ENCODE peak calls at places on chromosome 11, in six cellular contexts. U is fibroblast of mammary gland, G is GM23338, A is BE2C, R is fibroblast of pulmonary artery, Y is astrocyte of the cerebellum. Z is an unnamed sample.

GRCh38 chr11:126585388-126586302 is 230.2 kb downstream of the ST3GAL4 start:
- DNase-seq in U (peak), G (peak), A (peak), R (peak), Y (peak), Z (peak)

GRCh38 chr11:128902515-128903066 is 11.4 kb downstream of the KCNJ5 start:
- DNase-seq in U (peak), G (peak), A (no peak), R (peak), Y (no peak), Z (peak)

GRCh38 chr11:9269492-9270030 is 4.4 kb upstream of the DENND5A start:
- DNase-seq in U (peak), G (no peak), A (no peak), R (peak), Y (no peak), Z (no peak)

GRCh38 chr11:72037554-72038311 is 39.0 kb downstream of the IL18BP start:
- DNase-seq in U (peak), G (no peak), A (no peak), R (no peak), Y (no peak), Z (no peak)

GRCh38 chr11:32173435-32173834 is 82.6 kb downstream of the RCN1 start:
- DNase-seq in U (peak), G (peak), A (peak), R (peak), Y (peak), Z (peak)

GRCh38 chr11:94149435-94149834 is 20.8 kb downstream of the PANX1 start:
- DNase-seq in U (peak), G (no peak), A (no peak), R (peak), Y (peak), Z (no peak)

GRCh38 chr11:59012942-59013256 is 73.2 kb upstream of the GLYATL1B start:
- DNase-seq in U (no peak), G (no peak), A (no peak), R (no peak), Y (no peak), Z (no peak)

GRCh38 chr11:32326522-32326921 is 108.8 kb downstream of the WT1 start:
- DNase-seq in U (no peak), G (no peak), A (no peak), R (peak), Y (no peak), Z (no peak)

GRCh38 chr11:22203281-22203680 is 10.4 kb downstream of the ANO5 start:
- DNase-seq in U (no peak), G (no peak), A (no peak), R (no peak), Y (no peak), Z (no peak)

GRCh38 chr11:22416462-22416861 is 78.3 kb downstream of the SLC17A6 start:
- DNase-seq in U (peak), G (no peak), A (no peak), R (peak), Y (no peak), Z (no peak)

GRCh38 chr11:111019931-111020381 is 225.6 kb upstream of the POU2AF2 start:
- DNase-seq in U (peak), G (no peak), A (no peak), R (peak), Y (no peak), Z (no peak)

GRCh38 chr11:77113382-77114088 is 10.9 kb downstream of the OMP start:
- DNase-seq in U (peak), G (peak), A (peak), R (peak), Y (peak), Z (no peak)

GRCh38 chr11:10926801-10927200 is 68.9 kb upstream of the ZBED5 start:
- DNase-seq in U (no peak), G (no peak), A (no peak), R (no peak), Y (no peak), Z (no peak)

GRCh38 chr11:110337570-110338193 is 41.3 kb upstream of the RDX start:
- DNase-seq in U (peak), G (peak), A (no peak), R (peak), Y (no peak), Z (no peak)

GRCh38 chr11:77211594-77212251 is 83.7 kb downstream of the MYO7A start:
- DNase-seq in U (no peak), G (no peak), A (no peak), R (no peak), Y (no peak), Z (no peak)

GRCh38 chr11:104320091-104320490 is 156.1 kb upstream of the PDGFD start:
- DNase-seq in U (no peak), G (no peak), A (no peak), R (peak), Y (no peak), Z (no peak)

GRCh38 chr11:118311518-118311917 is 7.0 kb downstream of the CD3E start:
- DNase-seq in U (no peak), G (no peak), A (no peak), R (no peak), Y (no peak), Z (no peak)

GRCh38 chr11:36564376-36565032 is 3.3 kb upstream of the RAG1 start:
- DNase-seq in U (peak), G (peak), A (peak), R (peak), Y (peak), Z (peak)

GRCh38 chr11:36557991-36558390 is 9.8 kb upstream of the RAG1 start:
- DNase-seq in U (no peak), G (no peak), A (no peak), R (no peak), Y (no peak), Z (no peak)

DNA sequence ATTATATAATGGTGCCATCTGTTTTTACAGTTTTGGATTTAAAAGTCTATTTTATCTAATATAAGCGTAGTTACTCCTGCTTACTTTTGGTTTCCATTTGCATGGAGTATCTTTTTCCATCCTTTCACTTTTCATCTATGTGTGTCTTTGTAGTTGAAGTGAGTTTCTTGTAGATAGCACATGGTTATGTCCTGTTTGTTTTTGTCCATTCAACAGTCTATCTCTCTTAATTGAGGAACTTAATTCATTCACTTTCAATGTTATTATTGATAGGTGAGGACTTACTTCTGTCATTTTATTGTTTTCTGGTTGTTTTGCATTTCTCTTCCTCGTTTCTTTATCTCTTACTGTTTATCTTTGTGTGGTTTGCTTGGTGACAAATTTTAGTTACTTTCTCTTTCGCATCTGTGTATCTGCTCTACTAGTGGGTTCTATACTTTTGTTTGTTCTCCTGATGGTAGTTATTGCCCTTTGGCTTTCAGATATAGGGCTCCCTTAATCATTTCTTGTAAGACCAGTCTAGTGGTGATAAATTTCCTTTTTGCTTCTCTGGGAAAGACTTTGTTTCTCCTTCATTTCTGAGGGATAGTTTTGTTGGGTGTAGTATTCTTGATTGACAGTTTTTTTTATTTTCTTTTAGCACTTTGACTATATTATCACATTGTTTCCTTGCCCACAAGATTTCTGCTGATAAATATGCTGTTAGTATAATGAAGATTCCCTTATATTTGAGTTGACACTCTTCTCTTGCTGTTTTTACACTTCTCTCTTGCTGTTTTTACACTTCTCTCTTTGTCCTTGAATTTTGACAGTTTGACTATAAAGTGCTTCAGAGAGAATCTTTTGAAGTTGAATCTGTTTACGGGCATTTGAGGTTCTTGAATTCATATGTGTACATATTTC is 9.0 kb upstream of the RAG1 start:
- DNase-seq in U (no peak), G (no peak), A (no peak), R (no peak), Y (no peak), Z (no peak)
- H3K4me3 ChIP-seq in U (no peak), G (no peak), A (no peak), R (no peak), Y (no peak), Z (no peak)

DNA sequence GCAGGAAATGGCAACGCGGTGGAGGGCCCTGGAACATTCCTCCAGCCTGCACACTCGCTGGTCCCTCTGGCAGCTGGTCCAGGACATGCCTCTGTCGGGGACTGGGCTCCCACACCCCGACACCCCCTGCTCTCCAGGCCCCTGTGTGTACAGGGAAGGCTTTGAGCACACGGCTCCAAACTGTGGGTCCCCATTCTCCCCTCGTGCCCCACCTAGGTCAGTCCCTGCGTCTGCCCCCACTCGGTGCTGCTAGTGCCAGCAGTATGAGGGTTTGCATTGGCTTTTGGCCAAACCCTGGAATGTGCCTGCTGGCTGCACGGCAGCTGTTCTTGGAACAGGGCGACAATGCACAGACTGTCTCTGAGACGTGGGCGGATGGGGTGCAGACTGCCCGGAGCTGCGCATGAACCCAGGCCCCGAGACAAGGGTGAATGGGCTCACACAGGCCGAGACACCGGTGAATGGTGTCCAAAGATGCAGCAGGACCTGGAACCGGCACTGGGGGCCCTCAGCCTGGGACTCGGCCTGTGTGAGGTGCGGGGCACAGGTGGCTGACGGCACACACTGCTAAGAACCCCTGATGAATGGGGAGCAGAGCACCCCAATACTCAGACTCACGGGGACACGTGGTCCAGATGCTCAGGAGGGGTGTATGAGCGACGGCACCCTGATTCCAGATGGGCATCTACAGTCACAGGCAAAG is 7.5 kb upstream of the SYT8 start:
- DNase-seq in U (peak), G (no peak), A (peak), R (peak), Y (peak), Z (peak)
- TF ChIP-seq CTCF in U (no peak), G (no peak), A (no peak), R (peak), Y (no peak), Z (peak)

GRCh38 chr11:133948711-133949110 is 8.1 kb downstream of the IGSF9B start:
- DNase-seq in U (no peak), G (no peak), A (no peak), R (no peak), Y (no peak), Z (no peak)
- H3K4me3 ChIP-seq in U (no peak), G (peak), A (peak), R (no peak), Y (no peak), Z (no peak)

GRCh38 chr11:17718510-17718962 is 835 bp upstream of the MYOD1 start:
- DNase-seq in U (no peak), G (peak), A (no peak), R (no peak), Y (no peak), Z (no peak)

GRCh38 chr11:17721242-17721999 is 2.0 kb downstream of the MYOD1 start:
- DNase-seq in U (no peak), G (no peak), A (no peak), R (no peak), Y (no peak), Z (no peak)

GRCh38 chr11:17719028-17719939 is at the start of gene MYOD1:
- DNase-seq in U (peak), G (peak), A (no peak), R (no peak), Y (no peak), Z (no peak)

GRCh38 chr11:17720796-17721171 is 1.4 kb downstream of the MYOD1 start:
- DNase-seq in U (no peak), G (peak), A (no peak), R (no peak), Y (no peak), Z (no peak)

DNA sequence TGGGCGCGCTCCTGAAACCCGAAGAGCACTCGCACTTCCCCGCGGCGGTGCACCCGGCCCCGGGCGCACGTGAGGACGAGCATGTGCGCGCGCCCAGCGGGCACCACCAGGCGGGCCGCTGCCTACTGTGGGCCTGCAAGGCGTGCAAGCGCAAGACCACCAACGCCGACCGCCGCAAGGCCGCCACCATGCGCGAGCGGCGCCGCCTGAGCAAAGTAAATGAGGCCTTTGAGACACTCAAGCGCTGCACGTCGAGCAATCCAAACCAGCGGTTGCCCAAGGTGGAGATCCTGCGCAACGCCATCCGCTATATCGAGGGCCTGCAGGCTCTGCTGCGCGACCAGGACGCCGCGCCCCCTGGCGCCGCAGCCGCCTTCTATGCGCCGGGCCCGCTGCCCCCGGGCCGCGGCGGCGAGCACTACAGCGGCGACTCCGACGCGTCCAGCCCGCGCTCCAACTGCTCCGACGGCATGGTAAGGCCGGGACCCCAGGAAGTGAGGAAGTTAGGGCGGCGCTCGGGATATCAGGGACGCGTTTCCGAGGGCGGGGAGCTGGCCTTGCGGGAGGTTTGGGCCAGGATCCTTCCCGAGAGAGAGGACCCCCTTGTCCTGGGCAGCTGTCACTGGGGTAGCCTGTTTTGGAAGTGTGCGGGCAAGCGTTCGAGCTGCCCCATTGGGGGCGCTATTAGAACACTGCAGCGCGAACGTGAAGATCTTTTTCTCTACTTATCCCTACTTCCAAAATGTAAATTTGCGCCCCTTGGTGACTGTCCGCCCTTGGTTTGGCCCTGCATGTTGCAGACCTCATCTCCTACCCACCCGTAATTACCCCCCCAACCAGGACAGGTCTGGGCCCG is 797 bp downstream of the MYOD1 start:
- DNase-seq in U (peak), G (peak), A (no peak), R (peak), Y (no peak), Z (no peak)
- TF ChIP-seq CTCF in U (no peak), G (peak), A (no peak), R (no peak), Y (peak), Z (no peak)

GRCh38 chr11:65355776-65356393 is 1.3 kb downstream of the TIGD3 start:
- DNase-seq in U (peak), G (peak), A (no peak), R (peak), Y (no peak), Z (no peak)
- H3K4me3 ChIP-seq in U (no peak), G (peak), A (no peak), R (peak), Y (peak), Z (peak)

GRCh38 chr11:6406370-6406769 is 12.5 kb downstream of the APBB1 start:
- DNase-seq in U (no peak), G (no peak), A (no peak), R (no peak), Y (no peak), Z (no peak)

GRCh38 chr11:6403539-6403938 is 13.3 kb downstream of the SMPD1 start:
- DNase-seq in U (no peak), G (no peak), A (no peak), R (no peak), Y (no peak), Z (no peak)

GRCh38 chr11:6405039-6405667 is 13.7 kb downstream of the APBB1 start:
- DNase-seq in U (no peak), G (peak), A (peak), R (peak), Y (no peak), Z (no peak)

GRCh38 chr11:6405837-6406236 is 13.1 kb downstream of the APBB1 start:
- DNase-seq in U (no peak), G (no peak), A (no peak), R (no peak), Y (no peak), Z (no peak)

DNA sequence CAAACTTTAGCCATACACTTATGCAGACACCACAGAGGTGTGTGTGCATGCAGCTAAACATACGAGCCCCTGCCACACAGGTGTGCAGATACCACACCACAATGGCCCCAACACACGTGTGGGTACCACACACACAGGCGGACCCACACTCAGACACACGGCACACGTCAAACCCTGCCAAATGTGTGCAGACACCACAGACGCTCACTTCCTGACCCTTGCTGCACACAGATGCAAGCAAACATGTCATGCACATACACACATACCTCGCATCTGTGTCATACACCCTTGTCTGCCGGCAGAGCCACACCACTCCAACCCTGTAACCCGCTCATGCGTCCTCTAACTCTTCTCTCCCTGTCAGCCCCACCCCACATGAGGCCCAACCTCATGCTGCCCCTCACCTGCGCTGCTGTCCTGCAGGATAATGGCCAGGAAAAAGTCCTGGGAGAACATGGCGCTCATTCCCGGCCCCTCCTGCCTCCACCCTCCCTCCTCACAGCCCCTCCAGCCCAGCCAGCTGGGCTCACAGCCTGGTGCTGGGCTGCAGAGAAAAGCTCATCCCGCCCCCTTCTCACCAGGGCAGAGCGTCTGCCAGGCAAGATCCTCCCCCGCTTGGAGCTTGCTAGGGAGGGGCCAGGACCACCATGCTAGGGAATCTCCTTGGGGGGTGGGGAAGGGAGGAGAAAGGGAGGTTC is 14.2 kb downstream of the SMPD1 start:
- DNase-seq in U (peak), G (no peak), A (no peak), R (no peak), Y (no peak), Z (no peak)
- TF ChIP-seq CTCF in U (no peak), G (no peak), A (no peak), R (no peak), Y (no peak), Z (no peak)

DNA sequence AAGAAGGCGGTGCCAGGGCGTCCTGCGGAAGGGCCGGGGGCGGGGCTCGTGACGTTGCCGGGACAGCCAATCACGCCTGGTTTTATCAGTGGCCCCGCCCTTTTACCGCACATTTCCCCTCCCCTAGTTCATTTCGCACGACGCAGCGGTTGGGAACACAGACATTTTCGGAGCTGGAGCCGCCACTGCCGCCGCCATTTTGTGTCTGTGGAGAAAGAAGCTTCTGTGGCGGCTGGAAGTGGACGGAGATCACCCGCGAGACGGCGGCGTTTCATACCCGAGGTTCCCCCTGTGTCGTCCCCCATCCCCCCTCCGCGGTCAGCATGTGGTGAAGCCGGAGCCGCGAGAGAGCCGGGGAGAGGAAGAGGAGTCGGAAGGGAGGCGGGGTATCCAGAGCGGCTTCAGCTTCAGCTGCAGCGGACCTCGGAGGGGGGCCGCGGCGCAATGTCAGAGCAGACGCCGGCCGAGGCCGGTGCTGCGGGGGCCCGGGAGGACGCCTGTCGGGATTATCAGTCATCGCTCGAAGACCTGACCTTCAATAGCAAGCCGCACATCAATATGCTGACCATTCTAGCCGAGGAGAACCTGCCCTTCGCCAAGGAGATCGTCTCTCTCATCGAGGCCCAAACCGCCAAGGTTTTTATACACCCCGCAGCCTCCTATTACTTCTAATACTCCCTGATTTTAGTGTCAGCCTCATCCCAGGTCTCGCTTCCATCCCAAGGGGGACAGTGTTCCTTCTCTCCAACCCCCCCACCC is at the start of gene PCF11:
- DNase-seq in U (no peak), G (no peak), A (no peak), R (no peak), Y (no peak), Z (no peak)
- H3K4me3 ChIP-seq in U (peak), G (peak), A (peak), R (peak), Y (peak), Z (peak)

Z was measured in AG09309.